ENCODE peak calls at places on chromosomes 16 and 17, in seven cellular contexts. U is left lung; C is transverse colon; V is activated T-cell treated with anti-CD3 and anti-CD28 coated beads, Interleukin-2, amount 50 U/mL, for 72 hours; I is activated CD4-positive, alpha-beta memory T cell treated with anti-CD3 and anti-CD28 coated beads for 36 hours; W is GF-D8; N is stimulated activated CD4-positive, alpha-beta T cell treated with anti-CD3 and anti-CD28 coated beads, TNF-alpha, amount 100 ng/mL, for 24 hours. Z is an unnamed sample.

GRCh38 chr17:66855204-66855603 is 20.3 kb downstream of the CACNG5 start:
- DNase-seq in V (peak; percentile 53), U (no peak), W (no peak), C (no peak), I (peak; percentile 60), N (no peak), Z (no peak)

GRCh38 chr16:49365711-49366509 is 7.7 kb upstream of the C16orf78 start:
- DNase-seq in W (no peak), C (no peak), U (no peak), N (no peak), I (no peak), V (no peak), Z (no peak)

GRCh38 chr17:32142857-32143524 is 689 bp downstream of the RHOT1 start:
- DNase-seq in C (peak; percentile 68), U (peak; percentile 84), N (peak; percentile 7), W (peak; percentile 6), I (peak; percentile 50), V (peak; percentile 23), Z (peak; percentile 90)

GRCh38 chr17:32664936-32665583 is 178.3 kb downstream of the CDK5R1 start:
- DNase-seq in U (no peak), N (no peak), C (no peak), I (no peak), V (no peak), W (no peak), Z (no peak)

GRCh38 chr16:24838554-24839266 is 7.1 kb upstream of the SLC5A11 start:
- DNase-seq in W (peak; percentile 50), V (no peak), C (peak; percentile 26), U (no peak), I (no peak), N (no peak), Z (no peak)

GRCh38 chr17:78276499-78276898 is 45.1 kb downstream of the TMEM235 start:
- DNase-seq in N (no peak), W (no peak), I (peak; percentile 41), U (no peak), V (no peak), C (peak; percentile 46), Z (no peak)

GRCh38 chr16:51359141-51359960 is 208.3 kb upstream of the SALL1 start:
- DNase-seq in I (no peak), C (peak; percentile 7), N (no peak), W (no peak), U (no peak), V (no peak), Z (peak; percentile 25)

GRCh38 chr16:81823111-81823510 is 44.0 kb downstream of the PLCG2 start:
- DNase-seq in W (peak; percentile 72), C (peak; percentile 73), N (no peak), U (peak; percentile 89), V (no peak), I (no peak), Z (peak; percentile 30)

GRCh38 chr17:17300624-17301568 is 2.3 kb upstream of the NT5M start:
- DNase-seq in I (peak; percentile 75), V (peak; percentile 60), W (no peak), C (peak; percentile 52), U (peak; percentile 84), N (no peak), Z (peak; percentile 73)

GRCh38 chr17:16477255-16477654 is 14.7 kb downstream of the LRRC75A start:
- DNase-seq in W (no peak), V (no peak), N (no peak), C (peak; percentile 37), I (no peak), U (no peak), Z (no peak)

GRCh38 chr16:2976201-2976600 is 4.0 kb downstream of the PKMYT1 start:
- DNase-seq in W (no peak), U (no peak), N (no peak), V (no peak), C (no peak), I (no peak), Z (no peak)

GRCh38 chr17:57935833-57936807 is 19.1 kb downstream of the CUEDC1 start:
- DNase-seq in V (no peak), C (peak; percentile 49), W (no peak), N (no peak), I (no peak), U (no peak), Z (peak; percentile 36)

GRCh38 chr16:67194257-67194656 is 2.3 kb downstream of the E2F4 start:
- DNase-seq in N (no peak), U (peak; percentile 74), I (no peak), V (no peak), C (no peak), W (no peak), Z (no peak)

GRCh38 chr17:33385713-33386112 is 92.6 kb upstream of the ASIC2 start:
- DNase-seq in C (no peak), V (no peak), I (no peak), N (no peak), W (no peak), U (no peak), Z (no peak)

GRCh38 chr17:80365001-80365965 is 49.7 kb upstream of the ENDOV start:
- DNase-seq in U (no peak), I (no peak), V (no peak), N (no peak), W (no peak), C (no peak), Z (no peak)

GRCh38 chr17:77286641-77287431 is 146.1 kb downstream of the SEC14L1 start:
- DNase-seq in W (no peak), U (peak; percentile 85), N (no peak), C (peak; percentile 88), V (no peak), I (no peak), Z (peak; percentile 82)

GRCh38 chr17:3043737-3044365 is 19.6 kb downstream of the OR1D5 start:
- DNase-seq in C (no peak), U (peak; percentile 61), V (peak; percentile 17), N (no peak), W (no peak), I (peak; percentile 34), Z (no peak)

GRCh38 chr16:11151156-11151904 is 104.7 kb downstream of the SOCS1 start:
- DNase-seq in C (no peak), W (no peak), V (no peak), U (peak; percentile 38), I (no peak), N (no peak), Z (no peak)

GRCh38 chr17:81939881-81940385 is 2.8 kb upstream of the PYCR1 start:
- DNase-seq in C (no peak), V (no peak), U (peak; percentile 77), N (no peak), W (no peak), I (no peak), Z (no peak)

GRCh38 chr16:86834451-86835035 is 256.2 kb downstream of the FOXL1 start:
- DNase-seq in I (no peak), N (no peak), U (no peak), W (no peak), V (no peak), C (no peak), Z (no peak)

GRCh38 chr16:49075709-49076108 is 205.9 kb downstream of the CBLN1 start:
- DNase-seq in N (no peak), C (no peak), I (no peak), U (no peak), W (no peak), V (no peak), Z (no peak)

GRCh38 chr17:72426321-72426720 is 305.5 kb downstream of the SOX9 start:
- DNase-seq in C (no peak), V (no peak), I (no peak), U (no peak), N (no peak), W (no peak), Z (no peak)

GRCh38 chr17:43434902-43435319 is 36.1 kb downstream of the ARL4D start:
- DNase-seq in N (no peak), C (no peak), I (no peak), V (no peak), W (no peak), U (no peak), Z (no peak)

GRCh38 chr16:53817117-53817516 is 113.2 kb downstream of the FTO start:
- DNase-seq in V (no peak), N (no peak), I (no peak), U (no peak), W (no peak), C (no peak), Z (no peak)

GRCh38 chr16:47262938-47263337 is 119.2 kb upstream of the NETO2 start:
- DNase-seq in W (no peak), V (no peak), U (no peak), C (no peak), I (no peak), N (no peak), Z (no peak)

Z was measured in body of pancreas.